ENCODE peak calls at places on chromosomes 16 and 17, in four cellular contexts. U is GM23248, F is left ventricle myocardium superior, O is T-helper 17 cell. E is an unnamed sample.

GRCh38 chr16:4689091-4689671 is 4.2 kb upstream of the NUDT16L1 start:
- DNase-seq in U (no peak), F (no peak), O (no peak), E (peak; percentile 39)

GRCh38 chr16:23119570-23119969 is 29.7 kb downstream of the USP31 start:
- DNase-seq in U (peak; percentile 48), F (no peak), O (no peak), E (no peak)

GRCh38 chr16:3959148-3959547 is 78.6 kb upstream of the CREBBP start:
- DNase-seq in U (no peak), F (no peak), O (no peak), E (no peak)

GRCh38 chr16:88376835-88377726 is 5.7 kb upstream of the ZNF469 start:
- DNase-seq in U (peak; percentile 79), F (peak; percentile 19), O (no peak), E (no peak)

GRCh38 chr17:59607061-59607460 is 12.6 kb upstream of the CLTC start:
- DNase-seq in U (no peak), F (no peak), O (no peak), E (no peak)

GRCh38 chr17:82871056-82871775 is 31.4 kb upstream of the ZNF750 start:
- DNase-seq in U (no peak), F (peak; percentile 38), O (no peak), E (peak; percentile 23)

GRCh38 chr16:57147381-57148191 is 38.3 kb downstream of the PSME3IP1 start:
- DNase-seq in U (peak; percentile 75), F (no peak), O (no peak), E (no peak)

GRCh38 chr16:75113541-75114121 is 2.9 kb downstream of the LDHD start:
- DNase-seq in U (no peak), F (no peak), O (no peak), E (no peak)

GRCh38 chr16:77788196-77789084 is at the start of gene VAT1L:
- DNase-seq in U (peak; percentile 79), F (peak; percentile 61), O (no peak), E (no peak)

GRCh38 chr17:51120357-51120738 is 320 bp downstream of the SPAG9 start:
- DNase-seq in U (no peak), F (no peak), O (no peak), E (no peak)

GRCh38 chr16:6732166-6732565 is 600.5 kb upstream of the RBFOX1 start:
- DNase-seq in U (no peak), F (no peak), O (no peak), E (no peak)

GRCh38 chr16:79164378-79164720 is 436.2 kb downstream of the MAF start:
- DNase-seq in U (no peak), F (no peak), O (no peak), E (no peak)

GRCh38 chr16:8888951-8889892 is 7.1 kb downstream of the LITAFD start:
- DNase-seq in U (no peak), F (no peak), O (no peak), E (peak; percentile 43)

GRCh38 chr16:20850981-20851380 is 44.7 kb downstream of the REXO5 start:
- DNase-seq in U (peak; percentile 27), F (no peak), O (no peak), E (no peak)

GRCh38 chr16:29198731-29199521 is 207.6 kb downstream of the NPIPB11 start:
- DNase-seq in U (peak; percentile 18), F (peak; percentile 41), O (no peak), E (no peak)

GRCh38 chr16:58393138-58393504 is 850 bp downstream of the GINS3 start:
- DNase-seq in U (peak; percentile 10), F (no peak), O (no peak), E (no peak)

GRCh38 chr17:72600934-72601333 is 480.1 kb downstream of the SOX9 start:
- DNase-seq in U (peak; percentile 78), F (no peak), O (no peak), E (no peak)

GRCh38 chr16:31331807-31332301 is 23.1 kb upstream of the ITGAX start:
- DNase-seq in U (no peak), F (no peak), O (no peak), E (no peak)

GRCh38 chr16:27679899-27680298 is 130.0 kb downstream of the KATNIP start:
- DNase-seq in U (no peak), F (no peak), O (no peak), E (no peak)

GRCh38 chr16:86355114-86355513 is 155.2 kb upstream of the FOXF1 start:
- DNase-seq in U (peak; percentile 63), F (no peak), O (no peak), E (no peak)

GRCh38 chr17:33667052-33667509 is 374.0 kb upstream of the ASIC2 start:
- DNase-seq in U (no peak), F (no peak), O (peak; percentile 6), E (no peak)

GRCh38 chr17:45261577-45262515 is at the start of gene SPATA32:
- DNase-seq in U (peak; percentile 62), F (peak; percentile 83), O (peak; percentile 45), E (peak; percentile 80)

GRCh38 chr17:7880076-7880868 is 8.3 kb upstream of the CHD3 start:
- DNase-seq in U (no peak), F (no peak), O (no peak), E (no peak)

GRCh38 chr16:13150181-13150885 is 248.9 kb downstream of the SHISA9 start:
- DNase-seq in U (no peak), F (no peak), O (no peak), E (no peak)

GRCh38 chr17:10171581-10171981 is 26.8 kb downstream of the GAS7 start:
- DNase-seq in U (peak; percentile 38), F (no peak), O (no peak), E (no peak)

GRCh38 chr17:10135539-10136257 is 62.7 kb downstream of the GAS7 start:
- DNase-seq in U (peak; percentile 91), F (peak; percentile 44), O (no peak), E (no peak)

GRCh38 chr17:42989726-42990652 is 8.2 kb upstream of the RPL27 start:
- DNase-seq in U (peak; percentile 86), F (no peak), O (no peak), E (no peak)

GRCh38 chr17:83180264-83180995 is 101.0 kb downstream of the METRNL start:
- DNase-seq in U (no peak), F (no peak), O (no peak), E (no peak)

GRCh38 chr16:7025616-7026190 is 306.9 kb upstream of the RBFOX1 start:
- DNase-seq in U (peak; percentile 53), F (peak; percentile 81), O (no peak), E (peak; percentile 60)

GRCh38 chr17:35679007-35679682 is 52.3 kb upstream of the RASL10B start:
- DNase-seq in U (no peak), F (no peak), O (no peak), E (no peak)

GRCh38 chr17:74474043-74474792 is 7.8 kb downstream of the CD300A start:
- DNase-seq in U (no peak), F (no peak), O (no peak), E (no peak)

GRCh38 chr17:15124746-15125145 is 140.4 kb downstream of the PMP22 start:
- DNase-seq in U (peak; percentile 16), F (no peak), O (no peak), E (no peak)

GRCh38 chr17:73393962-73394361 is 82.2 kb upstream of the CDC42EP4 start:
- DNase-seq in U (peak; percentile 26), F (no peak), O (no peak), E (no peak)

E was measured in mucosa of descending colon.